ENCODE peak calls at places on chromosomes 7 and 10, in seven cellular contexts. G is GM12865, D is kidney, Z is adrenal gland, S is AG04450, U is brain microvascular endothelial cell, Q is uterus. O is an unnamed sample.

GRCh38 chr10:71284544-71285179 is 34.4 kb upstream of the SLC29A3 start:
- DNase-seq in Q (no peak), U (no peak), Z (no peak), S (no peak), D (no peak), G (no peak), O (no peak)

GRCh38 chr7:47556511-47557180 is 25.3 kb downstream of the TNS3 start:
- DNase-seq in G (no peak), S (no peak), Q (no peak), D (no peak), U (peak), Z (no peak), O (no peak)

GRCh38 chr10:27100800-27101347 is 580 bp upstream of the ANKRD26 start:
- DNase-seq in S (no peak), D (no peak), Q (peak), Z (peak), G (no peak), U (no peak), O (no peak)

GRCh38 chr10:132270256-132270655 is 37.5 kb downstream of the STK32C start:
- DNase-seq in Z (no peak), D (peak), U (no peak), S (no peak), Q (no peak), G (no peak), O (no peak)

GRCh38 chr10:79143879-79144278 is 75.1 kb downstream of the ZMIZ1 start:
- DNase-seq in D (no peak), Z (no peak), G (no peak), U (no peak), Q (no peak), S (no peak), O (no peak)

GRCh38 chr10:6194291-6194690 is 8.4 kb upstream of the PFKFB3 start:
- DNase-seq in U (no peak), D (no peak), Q (no peak), S (no peak), G (no peak), Z (no peak), O (no peak)

GRCh38 chr7:5699951-5700384 is 81.5 kb downstream of the RNF216 start:
- DNase-seq in G (peak), U (peak), D (no peak), Q (no peak), S (no peak), Z (peak), O (no peak)

GRCh38 chr7:143351060-143351459 is 11.5 kb downstream of the FAM131B start:
- DNase-seq in U (no peak), Q (no peak), D (no peak), Z (no peak), S (no peak), G (no peak), O (no peak)

GRCh38 chr7:75688200-75689136 is 50.3 kb downstream of the HIP1 start:
- DNase-seq in Q (no peak), G (peak), S (no peak), D (peak), Z (no peak), U (no peak), O (no peak)

GRCh38 chr10:126950401-126951105 is 45.3 kb downstream of the DOCK1 start:
- DNase-seq in U (no peak), S (no peak), G (no peak), Q (no peak), Z (no peak), D (no peak), O (no peak)

GRCh38 chr7:156002362-156003001 is 190.2 kb upstream of the SHH start:
- DNase-seq in G (no peak), Q (no peak), U (no peak), Z (peak), D (peak), S (no peak), O (no peak)

GRCh38 chr7:129828989-129829676 is 123.6 kb downstream of the UBE2H start:
- DNase-seq in Q (no peak), S (no peak), Z (no peak), G (peak), U (no peak), D (no peak), O (no peak)

GRCh38 chr10:126569513-126570447 is 100.7 kb downstream of the C10orf90 start:
- DNase-seq in Z (no peak), G (no peak), Q (no peak), S (peak), U (peak), D (no peak), O (peak)

GRCh38 chr7:68187549-68187948 is 1190.9 kb downstream of the TYW1 start:
- DNase-seq in G (no peak), Z (no peak), U (no peak), D (no peak), S (no peak), Q (no peak), O (no peak)

GRCh38 chr10:123847686-123848432 is 43.7 kb downstream of the CPXM2 start:
- DNase-seq in G (no peak), S (no peak), Q (no peak), U (no peak), D (no peak), Z (no peak), O (no peak)

GRCh38 chr7:116177009-116177408 is 33.3 kb upstream of the TES start:
- DNase-seq in D (no peak), S (peak), Z (no peak), G (no peak), U (peak), Q (no peak), O (peak)

GRCh38 chr10:7184660-7185366 is 226.0 kb downstream of the SFMBT2 start:
- DNase-seq in Z (peak), U (no peak), S (no peak), Q (no peak), G (no peak), D (no peak), O (no peak)

GRCh38 chr10:30028006-30028441 is 31.4 kb downstream of the JCAD start:
- DNase-seq in S (no peak), D (no peak), Z (peak), U (no peak), Q (peak), G (peak), O (no peak)

GRCh38 chr10:118272090-118272775 is 69.9 kb downstream of the FAM204A start:
- DNase-seq in U (no peak), G (no peak), Q (peak), D (no peak), Z (peak), S (peak), O (no peak)

GRCh38 chr10:133446979-133447378 is 6.8 kb upstream of the SCART1 start:
- DNase-seq in U (no peak), G (no peak), Q (no peak), S (no peak), Z (no peak), D (no peak), O (no peak)

GRCh38 chr10:23869996-23870395 is 338.9 kb upstream of the KIAA1217 start:
- DNase-seq in D (no peak), Z (no peak), S (no peak), U (no peak), G (no peak), Q (no peak), O (no peak)

GRCh38 chr10:77888356-77888703 is 38.2 kb downstream of the DLG5 start:
- DNase-seq in Z (no peak), S (no peak), G (no peak), Q (no peak), U (no peak), D (no peak), O (no peak)

GRCh38 chr10:13087986-13088618 is 11.9 kb upstream of the OPTN start:
- DNase-seq in S (peak), U (peak), G (no peak), Z (no peak), D (no peak), Q (no peak), O (no peak)

GRCh38 chr10:54682554-54682953 is 118.5 kb downstream of the PCDH15 start:
- DNase-seq in U (no peak), D (no peak), Q (no peak), S (no peak), Z (no peak), G (no peak), O (no peak)
- H3K4me3 ChIP-seq in U (no peak), D (no peak), Q (no peak), S (no peak), Z (no peak), G (no peak), O (no peak)

GRCh38 chr7:150988230-150989226 is 2.3 kb upstream of the NOS3 start:
- DNase-seq in Z (peak), U (peak), D (peak), Q (peak), S (no peak), G (peak), O (no peak)

GRCh38 chr7:150986556-150986955 is 4.3 kb upstream of the NOS3 start:
- DNase-seq in U (no peak), S (no peak), Z (no peak), G (no peak), Q (no peak), D (no peak), O (no peak)

GRCh38 chr7:150989456-150989855 is 1.4 kb upstream of the NOS3 start:
- DNase-seq in S (no peak), D (no peak), Q (no peak), U (no peak), G (no peak), Z (no peak), O (no peak)

GRCh38 chr7:150983893-150984368 is 5.8 kb upstream of the KCNH2 start:
- DNase-seq in D (no peak), Z (no peak), G (peak), U (no peak), Q (no peak), S (no peak), O (peak)

GRCh38 chr7:150986099-150986512 is 4.7 kb upstream of the NOS3 start:
- DNase-seq in G (peak), Z (peak), Q (peak), D (no peak), U (peak), S (no peak), O (no peak)
- TF ChIP-seq CTCF in G (peak), Z (peak), Q (peak), D (peak), U (peak), S (peak), O (peak)

GRCh38 chr7:99128076-99128950 is 15.6 kb downstream of the SMURF1 start:
- DNase-seq in U (peak), G (no peak), Q (no peak), Z (no peak), D (no peak), S (no peak), O (no peak)
- H3K4me3 ChIP-seq in U (no peak), G (no peak), Q (no peak), Z (no peak), D (no peak), S (no peak), O (no peak)

GRCh38 chr7:55133630-55134392 is 115.0 kb downstream of the EGFR start:
- DNase-seq in U (peak), Z (peak), Q (peak), S (peak), D (no peak), G (no peak), O (peak)
- TF ChIP-seq CTCF in U (peak), Z (no peak), Q (no peak), S (no peak), D (no peak), G (no peak), O (no peak)

GRCh38 chr10:21507066-21507669 is 18.3 kb downstream of the SKIDA1 start:
- DNase-seq in S (no peak), Q (no peak), U (no peak), Z (no peak), D (no peak), G (no peak), O (no peak)
- H3K4me3 ChIP-seq in S (no peak), Q (no peak), U (no peak), Z (no peak), D (no peak), G (no peak), O (no peak)

GRCh38 chr10:101845903-101846302 is 2.3 kb upstream of the KCNIP2 start:
- DNase-seq in Q (no peak), U (no peak), D (no peak), Z (no peak), G (no peak), S (no peak), O (no peak)
- TF ChIP-seq CTCF in Q (no peak), U (no peak), D (no peak), Z (no peak), G (no peak), S (no peak), O (no peak)

GRCh38 chr7:4613855-4614548 is 68.1 kb upstream of the FOXK1 start:
- DNase-seq in G (no peak), Q (no peak), U (peak), Z (no peak), D (peak), S (peak), O (peak)
- H3K4me3 ChIP-seq in G (no peak), Q (peak), U (no peak), Z (no peak), D (no peak), S (peak), O (peak)

GRCh38 chr7:138752568-138753518 is 45.0 kb upstream of the TMEM213 start:
- DNase-seq in Z (peak), S (no peak), Q (peak), U (no peak), D (peak), G (peak), O (no peak)
- TF ChIP-seq CTCF in Z (no peak), S (no peak), Q (no peak), U (no peak), D (no peak), G (no peak), O (no peak)